ENCODE peak calls at places on chromosomes 2 and 18, in six cellular contexts. I is left ventricle myocardium inferior, G is tibial artery, E is psoas muscle, B is fibroblast of lung, U is endothelial cell of umbilical vein. A is an unnamed sample.

GRCh38 chr2:113173563-113174368 is at the start of gene PSD4:
- DNase-seq in I (peak; percentile 65), G (peak; percentile 47), E (peak; percentile 44), B (no peak), U (no peak), A (no peak)

GRCh38 chr2:209383212-209383611 is 40.6 kb upstream of the MAP2 start:
- DNase-seq in I (no peak), G (no peak), E (no peak), B (peak; percentile 91), U (peak; percentile 74), A (peak; percentile 63)

GRCh38 chr2:95728878-95729511 is 137.2 kb downstream of the TRIM43 start:
- DNase-seq in I (peak; percentile 46), G (peak; percentile 65), E (peak; percentile 50), B (peak; percentile 77), U (peak; percentile 78), A (peak; percentile 52)

GRCh38 chr18:22485808-22486244 is 68.1 kb upstream of the CTAGE1 start:
- DNase-seq in I (no peak), G (no peak), E (no peak), B (peak; percentile 60), U (no peak), A (peak; percentile 26)

GRCh38 chr2:120776649-120777048 is 41.0 kb downstream of the GLI2 start:
- DNase-seq in I (peak; percentile 6), G (no peak), E (no peak), B (no peak), U (no peak), A (no peak)

GRCh38 chr18:34928068-34928753 is 113.0 kb upstream of the MAPRE2 start:
- DNase-seq in I (no peak), G (no peak), E (no peak), B (no peak), U (no peak), A (no peak)

GRCh38 chr2:122514451-122514996 is 759.1 kb downstream of the TSN start:
- DNase-seq in I (no peak), G (no peak), E (no peak), B (no peak), U (no peak), A (no peak)

GRCh38 chr2:209091026-209091425 is 332.8 kb upstream of the MAP2 start:
- DNase-seq in I (no peak), G (no peak), E (no peak), B (peak; percentile 7), U (no peak), A (no peak)

GRCh38 chr2:62505649-62506420 is at the start of gene TMEM17:
- DNase-seq in I (peak; percentile 94), G (peak; percentile 90), E (peak; percentile 95), B (peak; percentile 91), U (peak; percentile 90), A (peak; percentile 82)

GRCh38 chr2:68750592-68751396 is 16.2 kb downstream of the ARHGAP25 start:
- DNase-seq in I (no peak), G (no peak), E (no peak), B (no peak), U (no peak), A (no peak)

GRCh38 chr2:60741588-60741987 is 14.5 kb upstream of the PAPOLG start:
- DNase-seq in I (no peak), G (no peak), E (no peak), B (no peak), U (no peak), A (no peak)

DNA sequence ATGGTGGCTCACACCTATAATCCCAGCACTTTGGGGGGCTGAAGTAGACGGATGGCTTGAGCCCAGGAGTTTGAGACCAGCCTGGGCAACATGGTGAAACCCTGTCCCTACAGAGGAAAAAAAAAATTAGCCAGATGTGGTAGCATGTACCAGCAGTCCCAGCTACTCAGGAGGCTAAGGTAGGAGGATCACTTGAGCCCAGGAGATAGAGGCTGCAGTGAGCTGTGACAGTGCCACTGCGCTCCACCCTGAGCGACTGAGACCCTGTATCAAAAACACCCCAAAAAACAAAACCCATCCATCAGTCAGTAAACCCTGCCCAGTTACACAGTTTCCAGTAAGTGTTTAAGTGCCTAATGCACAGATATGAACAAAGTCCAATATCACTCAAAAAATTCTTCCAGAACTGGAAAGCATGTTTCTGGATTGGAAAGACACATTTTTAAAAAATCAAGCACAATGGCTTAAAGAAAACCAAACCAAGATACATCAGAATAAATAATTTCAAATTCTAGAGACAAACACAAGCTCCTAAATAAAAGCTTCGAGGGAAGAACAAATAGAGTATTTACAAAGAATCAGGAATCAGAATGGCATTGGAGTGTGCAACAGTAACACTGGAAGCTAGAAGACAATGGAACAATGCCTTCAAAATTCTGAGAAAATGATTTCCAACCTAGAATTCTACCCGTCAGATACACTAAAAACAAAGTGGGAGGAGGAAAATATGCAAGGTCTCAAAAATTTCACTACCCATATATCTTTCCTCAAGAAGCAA is 72.4 kb downstream of the TLK1 start:
- DNase-seq in I (no peak), G (no peak), E (no peak), B (no peak), U (no peak), A (no peak)
- H3K27ac ChIP-seq in I (no peak overlapping the region), G (no peak overlapping the region), E (no peak overlapping the region), B (no peak overlapping the region), U (no peak overlapping the region), A (no peak overlapping the region)

DNA sequence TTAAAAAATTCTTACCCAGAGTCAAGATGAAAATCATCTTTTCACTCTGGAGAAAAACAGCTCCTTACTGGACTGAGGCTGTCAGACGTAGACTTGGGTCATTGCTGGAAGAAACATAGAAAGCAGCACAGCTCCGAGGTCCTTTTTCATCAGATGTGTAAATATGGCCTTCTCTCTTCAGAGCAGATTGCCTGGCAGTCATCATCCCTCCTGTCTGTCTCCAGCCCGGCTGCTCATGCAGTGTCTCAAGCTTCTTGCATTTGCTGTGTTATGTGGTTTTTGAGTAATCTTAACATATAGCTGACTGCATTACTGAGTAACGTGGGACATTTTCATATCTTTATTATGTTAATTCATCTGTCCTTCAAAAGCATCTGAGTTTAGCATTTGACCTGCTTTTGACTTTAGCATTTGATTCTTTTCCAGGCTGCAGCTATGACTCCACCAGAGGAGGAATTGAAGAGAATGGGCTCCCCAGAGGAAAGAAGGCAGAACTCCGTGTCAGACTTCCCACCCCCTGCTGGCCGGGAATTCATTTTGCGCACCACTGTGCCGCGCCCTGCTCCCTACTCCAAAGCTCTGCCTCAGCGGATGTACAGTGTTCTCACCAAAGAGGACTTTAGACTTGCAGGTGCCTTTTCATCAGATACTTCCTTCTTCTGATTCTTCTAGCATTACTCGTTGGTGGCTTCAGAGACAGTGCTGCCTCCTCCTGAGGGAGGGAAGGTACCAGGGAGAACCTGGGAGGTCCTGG is 116.2 kb downstream of the RAB3GAP1 start:
- DNase-seq in I (no peak), G (no peak), E (no peak), B (no peak), U (no peak), A (no peak)
- TF ChIP-seq CTCF in I (no peak), G (no peak), E (no peak), B (no peak), U (no peak), A (no peak)

DNA sequence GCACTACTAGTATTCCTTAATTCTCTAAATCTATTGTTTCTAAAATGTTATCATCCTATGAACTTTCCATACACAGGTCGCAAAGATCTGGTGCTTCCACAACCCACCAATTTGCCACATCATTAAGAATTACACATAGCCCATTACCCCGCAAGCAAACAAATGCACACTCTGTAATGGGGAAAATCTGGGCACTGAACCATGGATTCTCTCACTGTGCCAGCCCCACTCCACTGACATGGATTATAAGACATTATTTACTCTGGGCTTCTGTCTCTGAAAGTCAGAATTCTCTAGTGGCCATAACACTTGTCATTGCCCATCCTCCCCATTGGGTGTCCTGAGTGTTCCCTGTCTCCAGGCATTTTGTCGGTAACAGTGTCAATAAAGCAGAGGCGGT is 537.1 kb downstream of the EPHA4 start:
- DNase-seq in I (no peak), G (no peak), E (no peak), B (no peak), U (no peak), A (no peak)
- H3K27ac ChIP-seq in I (no peak overlapping the region), G (no peak overlapping the region), E (no peak overlapping the region), B (no peak overlapping the region), U (no peak overlapping the region), A (no peak overlapping the region)

DNA sequence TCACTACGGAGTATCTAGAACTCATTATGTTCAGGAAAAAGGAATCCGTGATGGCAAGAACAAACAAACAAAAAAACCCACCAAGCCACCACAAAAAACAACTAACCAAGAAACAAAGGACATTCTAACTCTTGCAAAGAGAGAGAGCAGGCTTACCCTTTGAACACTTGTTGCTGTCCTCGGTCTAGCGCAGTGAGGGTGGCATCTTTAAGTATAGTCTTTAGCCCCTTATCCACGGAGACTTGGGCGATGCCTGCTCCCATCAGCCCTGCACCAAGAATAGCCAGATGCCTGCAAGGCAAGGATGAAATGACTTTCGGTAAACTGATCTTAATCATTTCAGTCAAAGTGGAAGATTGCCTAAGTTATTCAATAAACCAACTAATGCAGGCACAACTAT is 31.0 kb downstream of the GAREM2 start:
- DNase-seq in I (no peak), G (no peak), E (no peak), B (no peak), U (no peak), A (no peak)
- TF ChIP-seq CTCF in I (no peak), G (no peak), E (no peak), B (no peak), U (no peak), A (no peak)